ENCODE peak calls at places on chromosomes 7 and 10, in four cellular contexts. J is K562, R is A549, B is HepG2. F is an unnamed sample.

GRCh38 chr7:47792521-47793121 is 155.6 kb downstream of the PKD1L1 start:
- DNase-seq in R (peak; percentile 62), B (no peak), J (peak; percentile 14), F (no peak)

GRCh38 chr7:104980440-104980839 is 33.6 kb upstream of the KMT2E start:
- DNase-seq in R (no peak), B (no peak), J (no peak), F (no peak)

GRCh38 chr10:84308021-84308420 is 20.4 kb upstream of the CCSER2 start:
- DNase-seq in R (no peak), B (no peak), J (no peak), F (no peak)

GRCh38 chr10:96112531-96112930 is 17.6 kb upstream of the ZNF518A start:
- DNase-seq in J (peak; percentile 57), B (no peak), R (no peak), F (no peak)

GRCh38 chr7:137916980-137917645 is 70.3 kb upstream of the DGKI start:
- DNase-seq in R (no peak), J (no peak), B (no peak), F (no peak)

GRCh38 chr10:127117125-127117524 is 79.3 kb downstream of the INSYN2A start:
- DNase-seq in B (peak; percentile 12), R (peak; percentile 18), J (peak; percentile 20), F (peak; percentile 81)

GRCh38 chr10:127267442-127267841 is 71.1 kb upstream of the INSYN2A start:
- DNase-seq in B (no peak), J (no peak), R (no peak), F (no peak)

GRCh38 chr10:58326967-58327381 is 7.8 kb upstream of the UBE2D1 start:
- DNase-seq in J (no peak), B (no peak), R (no peak), F (peak; percentile 24)

GRCh38 chr7:2141656-2142055 is 91.1 kb downstream of the MAD1L1 start:
- DNase-seq in J (no peak), B (no peak), R (no peak), F (no peak)

GRCh38 chr10:126504051-126504760 is 115.9 kb upstream of the ADAM12 start:
- DNase-seq in R (peak; percentile 74), J (peak; percentile 45), B (peak; percentile 59), F (peak; percentile 48)

GRCh38 chr7:128139406-128139805 is 101.7 kb upstream of the LEP start:
- DNase-seq in J (no peak), B (no peak), R (no peak), F (no peak)

GRCh38 chr7:1225462-1226154 is 7.1 kb upstream of the UNCX start:
- DNase-seq in B (no peak), R (no peak), J (peak; percentile 50), F (peak; percentile 68)

GRCh38 chr7:130878785-130879184 is 144.8 kb upstream of the KLF14 start:
- DNase-seq in R (no peak), B (no peak), J (no peak), F (no peak)

GRCh38 chr7:81725496-81726117 is 44.2 kb downstream of the HGF start:
- DNase-seq in J (no peak), R (peak; percentile 28), B (no peak), F (no peak)

GRCh38 chr7:137097111-137097510 is 228.7 kb downstream of the CHRM2 start:
- DNase-seq in B (no peak), J (no peak), R (no peak), F (no peak)

GRCh38 chr7:2148814-2149213 is 83.9 kb downstream of the MAD1L1 start:
- DNase-seq in B (no peak), J (no peak), R (no peak), F (no peak)

GRCh38 chr10:33248638-33249037 is 85.8 kb downstream of the NRP1 start:
- DNase-seq in B (no peak), R (no peak), J (no peak), F (no peak)
- TF ChIP-seq ESRRA in B (no peak), R (no peak), J (no peak), F (no peak)

GRCh38 chr7:158864507-158864820 is 8.1 kb downstream of the DYNC2I1 start:
- DNase-seq in J (no peak), B (no peak), R (no peak), F (no peak)

GRCh38 chr7:158861936-158862704 is 5.8 kb downstream of the DYNC2I1 start:
- DNase-seq in R (no peak), J (no peak), B (no peak), F (no peak)

GRCh38 chr7:158865462-158865922 is 9.1 kb downstream of the DYNC2I1 start:
- DNase-seq in B (peak; percentile 41), R (no peak), J (peak; percentile 77), F (no peak)

GRCh38 chr7:158864833-158865232 is 8.5 kb downstream of the DYNC2I1 start:
- DNase-seq in B (no peak), J (no peak), R (no peak), F (no peak)

GRCh38 chr7:158863611-158864506 is 7.5 kb downstream of the DYNC2I1 start:
- DNase-seq in B (peak; percentile 38), R (peak; percentile 73), J (peak; percentile 98), F (peak; percentile 37)
- TF ChIP-seq ESRRA in B (no peak), R (no peak), J (peak; percentile 74), F (no peak)

GRCh38 chr10:102580230-102580629 is 64.0 kb upstream of the TRIM8 start:
- DNase-seq in R (no peak), B (no peak), J (no peak), F (no peak)

GRCh38 chr10:102586858-102587257 is 57.4 kb upstream of the TRIM8 start:
- DNase-seq in B (no peak), J (no peak), R (no peak), F (no peak)

GRCh38 chr10:102582181-102582580 is 62.1 kb upstream of the TRIM8 start:
- DNase-seq in B (no peak), J (no peak), R (no peak), F (no peak)

GRCh38 chr10:102581401-102581800 is 62.9 kb upstream of the TRIM8 start:
- DNase-seq in R (no peak), B (no peak), J (no peak), F (no peak)

DNA sequence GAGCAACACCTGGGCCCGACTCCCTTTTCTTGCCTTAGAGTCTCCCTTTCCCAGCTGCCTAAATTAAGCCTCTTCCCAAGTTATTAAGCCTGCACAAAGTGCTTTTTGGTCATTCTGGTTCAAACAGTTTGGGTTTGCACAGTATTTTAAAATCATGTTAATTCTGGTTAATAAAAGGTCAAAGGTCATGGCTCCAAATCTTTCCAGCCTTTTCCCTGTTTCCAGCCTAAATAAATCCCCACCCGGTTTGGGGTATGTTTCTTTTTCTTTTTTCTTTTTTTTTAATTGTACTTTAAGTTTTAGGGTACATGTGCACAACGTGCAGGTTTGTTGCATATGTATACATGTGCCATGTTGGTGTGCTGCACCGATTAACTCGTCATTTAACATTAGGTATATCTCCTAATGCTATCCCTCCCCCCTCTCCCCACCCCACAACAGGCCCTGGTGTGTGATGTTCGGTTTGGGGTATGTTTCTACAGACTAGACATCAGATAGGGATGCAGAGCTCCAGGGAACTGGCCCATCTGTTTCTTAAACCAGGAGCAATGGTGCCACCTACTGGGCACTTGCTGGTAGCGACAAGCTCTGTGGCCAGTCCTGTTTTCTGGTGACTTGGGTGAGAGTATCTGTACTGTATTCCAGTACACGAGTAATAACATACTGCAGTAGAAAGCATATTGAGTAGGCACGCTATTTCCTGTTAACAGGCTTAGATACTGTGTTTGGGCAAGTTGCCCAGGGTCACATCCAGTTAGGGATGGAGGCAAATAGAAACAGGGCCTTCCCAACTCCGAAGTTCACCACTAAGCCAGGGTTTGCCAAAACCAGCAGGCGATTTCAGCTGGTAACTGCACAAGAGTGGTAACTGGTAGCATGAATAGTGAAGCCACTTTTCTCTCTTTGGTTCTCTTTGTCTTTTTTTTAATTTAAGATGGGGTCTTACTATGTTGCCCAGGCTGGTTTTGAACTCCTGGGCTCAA is 60.6 kb upstream of the TRIM8 start:
- DNase-seq in R (peak; percentile 87), J (peak; percentile 88), B (peak; percentile 75), F (peak; percentile 91)
- TF ChIP-seq ESRRA in R (no peak), J (no peak), B (no peak), F (no peak)

DNA sequence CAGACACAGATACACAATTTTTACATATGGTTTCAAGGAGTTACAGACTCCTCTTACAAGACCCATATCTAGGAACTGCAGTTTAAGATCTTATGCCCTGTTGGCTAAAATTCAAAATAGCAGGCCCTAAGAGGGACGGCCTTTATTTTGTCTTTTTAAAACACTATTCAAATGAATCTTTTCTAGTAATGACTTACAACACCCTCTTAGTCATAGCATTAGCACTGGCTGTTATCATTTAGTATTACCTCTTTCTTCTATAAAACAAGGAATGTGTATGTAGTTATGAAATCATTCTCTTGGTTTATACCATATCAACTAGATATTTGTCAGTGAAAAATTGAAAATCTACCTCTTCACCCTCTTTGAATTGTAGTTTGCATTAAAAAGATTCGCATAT is 15.3 kb downstream of the PAPSS2 start:
- DNase-seq in J (no peak), B (no peak), R (no peak), F (no peak)
- TF ChIP-seq ESRRA in J (no peak), B (no peak), R (no peak), F (no peak)

DNA sequence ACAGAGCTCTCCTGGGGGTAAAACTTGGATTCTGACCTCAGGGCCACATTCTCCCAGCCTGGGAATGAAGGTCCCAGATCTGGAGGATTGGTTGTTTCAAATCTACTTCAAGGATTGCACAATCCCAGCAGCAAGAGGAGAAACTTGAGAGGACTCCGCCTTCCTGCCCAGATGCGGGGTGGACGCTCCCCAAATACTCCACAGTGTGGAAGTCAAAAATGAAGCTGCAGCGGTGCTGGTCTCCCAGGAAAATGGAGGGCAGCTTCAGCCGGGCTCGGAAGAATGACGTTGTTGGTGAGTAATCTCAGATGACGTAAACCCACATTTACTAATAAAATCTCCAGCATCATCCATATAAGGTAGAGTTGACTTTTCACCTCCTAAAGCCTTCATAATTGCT is 31.5 kb upstream of the PPP2R2D start:
- DNase-seq in B (no peak), R (no peak), J (no peak), F (no peak)
- TF ChIP-seq ESRRA in B (no peak), R (no peak), J (no peak), F (no peak)

DNA sequence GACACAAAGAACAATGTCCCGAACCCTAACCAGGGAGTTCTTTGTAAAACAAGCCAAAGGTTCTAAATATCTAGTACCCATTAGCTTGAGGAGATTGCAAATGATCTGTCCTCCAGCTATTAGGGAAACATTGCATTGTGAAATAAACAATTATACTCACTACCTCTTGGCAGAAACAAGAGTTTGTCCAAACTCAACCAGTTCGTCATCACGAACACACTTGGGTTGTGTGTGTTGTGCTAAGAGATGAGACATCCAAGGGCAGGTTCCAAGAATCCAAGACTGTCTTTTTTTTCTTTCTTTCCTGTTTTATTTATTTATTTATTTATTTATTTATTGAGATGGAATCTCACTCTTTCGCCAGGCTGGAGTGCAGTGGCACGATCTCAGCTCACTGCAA is 793.1 kb upstream of the AUTS2 start:
- DNase-seq in B (no peak), R (no peak), J (no peak), F (no peak)
- TF ChIP-seq ESRRA in B (no peak), R (no peak), J (no peak), F (no peak)

DNA sequence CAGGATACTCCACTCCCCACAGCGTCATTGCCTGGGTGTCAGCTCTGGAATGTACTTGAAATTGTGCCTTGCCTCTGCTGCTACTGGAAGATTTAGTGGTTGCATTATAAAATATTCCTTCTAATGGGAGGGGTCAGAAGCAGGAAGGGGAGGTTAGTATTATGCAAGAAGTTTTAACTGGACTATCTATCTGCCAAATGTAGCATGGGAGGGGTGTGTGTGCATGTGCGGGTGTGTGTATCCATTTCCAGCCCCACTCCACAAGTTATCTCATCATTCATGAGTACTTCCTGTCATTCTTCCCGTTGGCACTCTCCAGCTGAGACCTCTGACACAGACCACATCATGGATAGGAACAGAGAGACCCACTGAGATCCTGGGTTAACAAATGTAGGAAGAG is 13.4 kb downstream of the MBL2 start:
- DNase-seq in B (no peak), R (no peak), J (no peak), F (no peak)
- TF ChIP-seq ESRRA in B (no peak), R (no peak), J (no peak), F (no peak)

GRCh38 chr7:121608785-121609184 is 212.7 kb upstream of the FAM3C start:
- DNase-seq in B (no peak), J (no peak), R (no peak), F (no peak)
- TF ChIP-seq ESRRA in B (no peak), J (no peak), R (no peak), F (no peak)

F was measured in WTC11.